ENCODE peak calls at places on chromosomes 16 and 17, in nine cellular contexts. I is Caco-2, F is thoracic aorta, B is lower leg skin, C is fibroblast of villous mesenchyme, M is left ventricle myocardium inferior, N is osteoblast, Z is endothelial cell of umbilical vein, K is A549. A is an unnamed sample.

GRCh38 chr17:28242791-28243190 is 76.2 kb upstream of the TMEM97 start:
- DNase-seq in N (no peak), F (no peak), B (no peak), I (no peak), K (no peak), M (no peak), Z (no peak), C (no peak), A (no peak)

GRCh38 chr17:65674246-65675045 is 113.0 kb upstream of the AXIN2 start:
- DNase-seq in B (no peak), Z (peak; percentile 36), N (peak; percentile 52), K (no peak), M (no peak), I (no peak), F (no peak), C (no peak), A (no peak)

GRCh38 chr17:64694207-64694606 is 32.1 kb upstream of the SMURF2 start:
- DNase-seq in F (peak; percentile 72), K (peak; percentile 66), Z (peak; percentile 95), I (no peak), N (no peak), B (peak; percentile 90), M (peak; percentile 59), C (peak; percentile 77), A (peak; percentile 13)

GRCh38 chr17:65656390-65657250 is 95.2 kb upstream of the AXIN2 start:
- DNase-seq in Z (no peak), M (no peak), C (peak; percentile 19), N (peak; percentile 26), F (no peak), I (peak; percentile 69), K (no peak), B (no peak), A (no peak)

GRCh38 chr17:15493031-15493750 is 25.8 kb upstream of the CDRT4 start:
- DNase-seq in M (no peak), I (no peak), F (no peak), Z (no peak), K (no peak), N (no peak), C (no peak), B (no peak), A (no peak)

GRCh38 chr17:66987059-66987616 is 22.6 kb downstream of the CACNG4 start:
- DNase-seq in B (no peak), K (no peak), M (no peak), C (no peak), F (no peak), I (no peak), N (peak; percentile 55), Z (no peak), A (no peak)

GRCh38 chr17:28324776-28325175 is 5.8 kb downstream of the TMEM97 start:
- DNase-seq in F (no peak), C (no peak), B (no peak), N (no peak), Z (no peak), I (no peak), M (no peak), K (no peak), A (no peak)

GRCh38 chr16:26665166-26665939 is 401.4 kb upstream of the C16orf82 start:
- DNase-seq in F (no peak), Z (no peak), N (no peak), K (no peak), B (peak; percentile 40), M (no peak), I (no peak), C (no peak), A (no peak)

GRCh38 chr16:65660390-65660789 is 538.5 kb upstream of the CDH11 start:
- DNase-seq in M (no peak), N (peak; percentile 73), K (no peak), F (no peak), B (no peak), C (no peak), Z (no peak), I (no peak), A (no peak)

GRCh38 chr16:55470533-55471371 is 8.2 kb upstream of the MMP2 start:
- DNase-seq in C (peak; percentile 57), N (no peak), M (no peak), K (no peak), Z (no peak), B (peak; percentile 89), I (no peak), F (no peak), A (no peak)

GRCh38 chr17:29642171-29642611 is 19.5 kb upstream of the CORO6 start:
- DNase-seq in B (no peak), M (no peak), K (no peak), F (no peak), Z (peak; percentile 43), C (no peak), I (no peak), N (no peak), A (peak; percentile 94)

GRCh38 chr17:38702166-38702899 is 2.7 kb upstream of the MLLT6 start:
- DNase-seq in B (peak; percentile 98), F (peak; percentile 44), C (peak; percentile 83), N (peak; percentile 99), M (peak; percentile 92), K (peak; percentile 94), I (peak; percentile 89), Z (peak; percentile 77), A (peak; percentile 82)

GRCh38 chr17:76947771-76948170 is 79.6 kb downstream of the MGAT5B start:
- DNase-seq in I (no peak), F (no peak), K (no peak), C (no peak), N (peak; percentile 80), B (no peak), Z (no peak), M (no peak), A (no peak)

GRCh38 chr16:89242795-89243200 is 25.3 kb downstream of the ZNF778 start:
- DNase-seq in N (no peak), K (no peak), C (no peak), Z (no peak), F (no peak), M (no peak), I (no peak), B (no peak), A (no peak)

GRCh38 chr17:6551356-6551755 is 5.0 kb downstream of the PITPNM3 start:
- DNase-seq in M (no peak), F (no peak), B (no peak), N (no peak), Z (no peak), I (no peak), K (no peak), C (no peak), A (no peak)

GRCh38 chr17:3845361-3845753 is 689 bp downstream of the NCBP3 start:
- DNase-seq in M (no peak), K (peak; percentile 53), N (peak; percentile 93), B (no peak), I (no peak), Z (peak; percentile 39), F (no peak), C (peak; percentile 17), A (no peak)

GRCh38 chr17:81207610-81208581 is 14.9 kb downstream of the CEP131 start:
- DNase-seq in B (no peak), F (no peak), N (peak; percentile 55), I (no peak), M (no peak), K (no peak), C (no peak), Z (no peak), A (no peak)

GRCh38 chr17:1590031-1590746 is 27.6 kb upstream of the PITPNA start:
- DNase-seq in I (peak; percentile 85), Z (peak; percentile 95), M (peak; percentile 74), N (peak; percentile 99), C (peak; percentile 94), F (peak; percentile 62), K (peak; percentile 99), B (no peak), A (peak; percentile 95)
- H3K4me3 ChIP-seq in I (no peak overlapping the region), Z (no peak overlapping the region), M (no peak overlapping the region), N (peak overlapping the region; percentile 43), C (peak overlapping the region; percentile 18), F (peak overlapping the region; percentile 45), K (peak overlapping the region; percentile 22), B (no peak overlapping the region), A (peak overlapping the region; percentile 30)

DNA sequence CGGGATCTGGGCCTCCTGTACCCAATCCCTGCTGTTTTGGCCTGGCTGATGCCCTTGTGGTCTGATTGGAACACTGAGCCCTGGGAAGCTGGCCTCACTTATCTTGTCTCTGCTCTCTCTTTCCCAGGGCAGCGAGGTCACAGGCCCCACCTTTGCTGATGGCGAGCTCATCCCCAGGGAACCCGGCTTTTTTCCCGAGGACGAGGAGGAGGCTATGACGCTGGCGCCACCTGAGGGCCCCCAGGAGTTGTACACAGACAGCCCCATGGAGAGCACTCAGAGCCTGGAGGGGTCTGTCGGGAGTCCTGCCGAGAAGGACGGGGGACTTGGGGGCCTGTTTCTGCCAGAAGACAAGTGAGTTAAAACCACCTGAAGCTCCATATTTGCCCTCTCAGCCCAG is 126.0 kb downstream of the RAB11FIP4 start:
- DNase-seq in B (no peak), I (peak; percentile 75), Z (no peak), N (peak; percentile 23), M (no peak), F (no peak), C (no peak), K (no peak), A (no peak)
- TF ChIP-seq CTCF in B (no peak), I (peak; percentile 82), Z (no peak), N (peak; percentile 29), M (peak; percentile 53), F (no peak), C (peak; percentile 38), K (peak; percentile 35), A (peak; percentile 20)

DNA sequence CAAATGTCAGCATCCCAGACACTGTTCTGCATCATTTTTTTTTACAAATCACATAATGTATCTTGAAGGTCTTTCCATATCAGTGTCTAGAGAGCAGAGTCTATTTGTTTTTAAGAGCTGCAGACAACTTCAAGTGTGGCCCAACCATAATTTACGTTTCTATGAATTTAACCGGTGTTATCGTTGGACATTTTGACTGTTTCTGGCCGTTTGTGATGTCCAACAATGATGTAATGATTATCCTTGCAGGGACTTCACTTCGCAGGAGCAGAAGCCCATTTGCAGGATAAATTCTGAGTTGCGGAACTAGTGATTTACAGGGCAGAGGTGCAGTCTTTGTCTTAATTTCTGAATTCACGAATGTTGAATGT is 26.9 kb upstream of the HLF start:
- DNase-seq in M (no peak), I (no peak), C (no peak), K (no peak), Z (no peak), F (no peak), B (no peak), N (no peak), A (no peak)
- H3K4me3 ChIP-seq in M (peak overlapping the region; percentile 67), I (peak overlapping the region; percentile 47), C (peak overlapping the region; percentile 60), K (peak overlapping the region; percentile 56), Z (peak overlapping the region; percentile 57), F (peak overlapping the region; percentile 81), B (peak overlapping the region; percentile 9), N (peak overlapping the region; percentile 72), A (peak overlapping the region; percentile 57)

DNA sequence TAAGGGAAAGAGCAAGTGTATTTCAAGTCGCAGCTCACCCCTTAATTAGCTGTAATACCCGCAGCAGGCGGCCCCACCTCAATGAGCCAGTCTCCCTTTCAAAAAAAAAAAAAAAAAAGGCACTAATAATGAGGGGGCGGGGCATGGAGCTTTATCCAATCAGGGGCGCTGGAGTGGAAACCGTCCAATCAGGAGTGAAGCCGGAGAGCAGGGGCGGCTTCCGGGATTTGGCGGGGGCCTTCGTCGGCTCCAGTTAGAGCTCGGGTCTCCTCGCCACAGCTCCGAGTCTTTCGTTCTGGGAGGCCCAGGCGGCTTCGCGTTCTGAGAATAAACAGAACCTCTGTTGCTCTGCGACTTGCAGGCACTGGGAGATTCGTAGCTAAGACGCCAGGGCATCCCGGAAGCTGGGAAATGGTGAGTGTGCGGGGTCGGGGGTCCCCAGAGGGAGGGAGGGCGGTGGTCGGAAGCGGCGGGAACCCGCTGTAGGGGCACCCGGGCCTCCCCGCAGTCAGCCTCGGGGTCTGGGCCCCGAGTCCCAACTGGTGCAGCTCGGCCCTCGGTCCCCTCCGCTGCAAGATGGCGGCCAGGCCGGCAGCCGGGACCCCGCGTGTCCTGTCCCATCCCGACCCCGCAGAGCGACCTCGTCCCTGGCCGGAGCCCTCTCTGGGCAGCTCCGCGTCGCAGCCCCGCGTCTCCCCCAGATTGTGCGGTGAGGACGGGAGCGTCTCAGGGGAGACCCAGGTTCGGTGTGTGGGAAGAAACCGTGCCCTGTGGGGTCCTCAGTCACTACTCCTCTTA is at the start of gene ZNF267:
- DNase-seq in I (peak; percentile 93), F (peak; percentile 95), Z (peak; percentile 91), K (peak; percentile 91), C (peak; percentile 94), B (peak; percentile 98), N (peak; percentile 90), M (peak; percentile 93), A (peak; percentile 94)
- TF ChIP-seq CTCF in I (no peak), F (no peak), Z (no peak), K (no peak), C (no peak), B (no peak), N (no peak), M (no peak), A (no peak)

A was measured in gastrocnemius medialis.